ENCODE peak calls at places on chromosome 12, in six cellular contexts. G is SJSA1; R is left ventricle myocardium inferior; Q is CD8-positive, alpha-beta memory T cell; N is body of pancreas; B is psoas muscle. O is an unnamed sample.

GRCh38 chr12:67666605-67667004 is 18.1 kb downstream of the DYRK2 start:
- DNase-seq in G (no peak), R (no peak), Q (no peak), N (no peak), B (no peak), O (no peak)

GRCh38 chr12:86148612-86149011 is 107.6 kb downstream of the MGAT4C start:
- DNase-seq in G (no peak), R (no peak), Q (no peak), N (no peak), B (no peak), O (no peak)

GRCh38 chr12:103423061-103423473 is 72.7 kb downstream of the C12orf42 start:
- DNase-seq in G (no peak), R (no peak), Q (no peak), N (no peak), B (no peak), O (no peak)

GRCh38 chr12:100555722-100556121 is 17.8 kb upstream of the GAS2L3 start:
- DNase-seq in G (no peak), R (no peak), Q (no peak), N (no peak), B (no peak), O (no peak)

GRCh38 chr12:14514154-14514842 is 53.4 kb downstream of the PLBD1 start:
- DNase-seq in G (no peak), R (no peak), Q (no peak), N (peak; percentile 81), B (no peak), O (no peak)

GRCh38 chr12:118641249-118641648 is 264.9 kb downstream of the SUDS3 start:
- DNase-seq in G (no peak), R (no peak), Q (no peak), N (no peak), B (no peak), O (no peak)

GRCh38 chr12:227286-227915 is 13.4 kb upstream of the SLC6A12 start:
- DNase-seq in G (no peak), R (no peak), Q (no peak), N (no peak), B (no peak), O (no peak)

GRCh38 chr12:2185751-2186341 is 133.1 kb downstream of the CACNA1C start:
- DNase-seq in G (no peak), R (no peak), Q (no peak), N (no peak), B (no peak), O (no peak)

GRCh38 chr12:76346798-76347420 is 1.3 kb downstream of the BBS10 start:
- DNase-seq in G (no peak), R (no peak), Q (no peak), N (no peak), B (no peak), O (no peak)

GRCh38 chr12:124620606-124621295 is 53.3 kb upstream of the NCOR2 start:
- DNase-seq in G (no peak), R (no peak), Q (no peak), N (no peak), B (no peak), O (peak; percentile 88)

GRCh38 chr12:128994869-128995268 is 141.6 kb downstream of the GLT1D1 start:
- DNase-seq in G (no peak), R (no peak), Q (no peak), N (peak; percentile 28), B (no peak), O (no peak)

GRCh38 chr12:11875414-11875935 is 195.3 kb upstream of the BCL2L14 start:
- DNase-seq in G (no peak), R (no peak), Q (no peak), N (no peak), B (no peak), O (no peak)

GRCh38 chr12:10031771-10032175 is 1.3 kb downstream of the CLEC9A start:
- DNase-seq in G (peak; percentile 85), R (no peak), Q (no peak), N (no peak), B (no peak), O (no peak)

GRCh38 chr12:66393890-66394289 is 91.6 kb downstream of the HELB start:
- DNase-seq in G (no peak), R (no peak), Q (peak; percentile 59), N (no peak), B (no peak), O (no peak)

GRCh38 chr12:47753021-47754001 is 5.4 kb downstream of the RAPGEF3 start:
- DNase-seq in G (no peak), R (peak; percentile 88), Q (no peak), N (peak; percentile 85), B (peak; percentile 86), O (peak; percentile 94)

GRCh38 chr12:107359382-107359781 is 266.0 kb upstream of the CRY1 start:
- DNase-seq in G (peak; percentile 46), R (no peak), Q (no peak), N (no peak), B (no peak), O (no peak)

GRCh38 chr12:449203-449602 is 10.5 kb upstream of the B4GALNT3 start:
- DNase-seq in G (no peak), R (no peak), Q (no peak), N (no peak), B (no peak), O (no peak)

DNA sequence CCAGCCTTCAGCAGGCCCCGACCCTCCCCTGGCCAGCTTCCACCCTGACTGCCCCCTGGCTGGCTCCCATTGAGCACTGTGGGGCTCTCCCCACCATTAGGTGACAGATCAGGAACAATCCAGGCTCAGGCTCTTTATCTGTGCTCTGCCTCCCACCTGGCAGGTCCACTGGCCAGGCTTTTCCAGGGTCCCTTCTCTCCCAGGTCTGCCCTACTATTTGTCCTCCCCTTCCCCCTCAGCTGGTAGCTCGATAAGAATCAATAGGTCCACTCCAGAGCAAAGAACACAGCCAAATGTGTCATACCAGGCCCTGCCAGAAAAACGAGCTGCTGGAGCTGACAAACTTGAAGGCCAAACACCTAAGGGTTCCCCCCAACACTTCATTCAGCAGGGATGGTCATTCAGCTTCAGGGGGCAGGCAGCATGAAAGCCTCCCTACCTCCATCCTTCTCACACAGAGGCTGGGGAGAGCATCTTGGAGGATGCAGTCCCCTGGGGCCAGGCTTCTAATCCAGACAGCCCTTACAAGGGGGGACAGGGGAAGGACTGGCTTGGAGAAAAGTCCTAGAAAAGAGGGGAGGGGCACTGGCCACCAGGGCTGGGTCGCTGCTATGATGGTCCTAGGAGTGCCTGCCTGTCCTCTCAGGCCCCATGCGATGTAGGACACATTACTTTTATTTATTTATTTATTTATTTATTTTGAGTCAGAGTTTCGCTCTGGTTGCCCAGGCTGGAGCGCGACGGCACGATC is 1.9 kb upstream of the KRT18 start:
- DNase-seq in G (no peak), R (no peak), Q (no peak), N (peak; percentile 72), B (no peak), O (no peak)
- H3K4me1 ChIP-seq in G (peaks cover 23% of the 10 kb centered on the region), R (peaks cover 18% of the 10 kb centered on the region), Q (peaks cover 7% of the 10 kb centered on the region), N (peaks cover 71% of the 10 kb centered on the region), B (no peaks in the 10 kb centered on the region), O (no peaks in the 10 kb centered on the region)

DNA sequence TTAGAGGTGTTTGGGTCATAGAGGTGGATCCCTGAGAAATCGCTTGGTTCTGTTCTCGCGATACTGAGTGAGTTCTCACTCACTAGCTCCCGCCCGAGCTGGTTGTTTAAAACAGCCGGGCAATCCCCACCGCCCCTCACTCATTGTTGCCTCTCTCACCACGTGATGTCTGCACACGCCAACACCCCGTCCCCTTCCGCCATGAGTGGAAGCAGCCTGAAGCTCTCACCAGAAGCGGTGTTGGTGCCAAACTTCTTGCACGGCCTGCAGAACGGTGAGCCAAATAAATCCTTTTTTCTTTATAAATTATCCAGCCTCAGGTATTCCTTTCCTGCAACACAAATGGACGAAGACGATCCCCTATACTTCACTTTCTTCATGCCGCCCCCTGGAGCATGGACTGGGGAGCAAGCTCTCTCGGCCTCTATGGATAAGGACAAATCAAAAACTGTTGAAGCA is 45.4 kb upstream of the CCND2 start:
- DNase-seq in G (no peak), R (no peak), Q (no peak), N (no peak), B (no peak), O (no peak)
- H3K4me3 ChIP-seq in G (no peak overlapping the region), R (no peak overlapping the region), Q (no peak overlapping the region), N (no peak overlapping the region), B (no peak overlapping the region), O (no peak overlapping the region)

DNA sequence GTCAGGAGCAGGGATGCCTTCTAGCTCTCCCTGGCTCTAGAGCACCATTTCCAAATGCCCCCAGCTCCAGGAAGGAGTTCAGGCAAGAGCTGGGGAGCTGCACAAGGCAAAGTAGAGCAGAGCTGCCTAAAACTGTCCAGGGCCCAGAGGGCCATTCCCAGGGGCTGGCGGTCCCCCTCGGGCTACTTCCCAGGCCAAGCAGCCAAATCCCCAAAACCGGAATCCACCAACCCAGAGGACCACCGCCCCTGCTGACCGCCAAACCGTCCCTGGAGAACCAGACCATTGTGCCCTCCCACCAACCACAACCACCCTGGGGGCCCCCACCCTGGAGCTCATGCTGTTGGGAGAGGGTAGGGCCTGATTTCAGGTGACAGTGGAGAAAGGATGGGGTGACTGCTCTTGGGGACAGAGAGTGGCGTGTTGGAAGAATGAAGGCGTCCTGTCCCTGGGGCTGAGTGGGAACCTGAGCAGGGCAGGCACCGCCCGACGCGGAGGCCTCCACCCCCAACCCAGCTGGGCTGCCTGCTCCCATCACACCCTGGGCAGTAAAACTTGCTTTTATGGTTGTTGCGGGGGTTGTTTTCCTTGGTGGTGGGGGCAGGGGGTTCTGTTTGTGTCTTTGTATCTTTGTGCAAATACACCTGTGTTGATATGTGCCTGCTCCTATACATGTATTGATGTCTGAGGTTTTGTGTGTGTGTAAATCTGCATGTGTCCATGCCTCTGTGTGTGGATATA is 24.0 kb upstream of the KRT78 start:
- DNase-seq in G (no peak), R (no peak), Q (no peak), N (no peak), B (no peak), O (no peak)
- H3K4me1 ChIP-seq in G (peaks cover 58% of the 10 kb centered on the region), R (peaks cover 40% of the 10 kb centered on the region), Q (peaks cover 21% of the 10 kb centered on the region), N (peaks cover 17% of the 10 kb centered on the region), B (no peaks in the 10 kb centered on the region), O (no peaks in the 10 kb centered on the region)

DNA sequence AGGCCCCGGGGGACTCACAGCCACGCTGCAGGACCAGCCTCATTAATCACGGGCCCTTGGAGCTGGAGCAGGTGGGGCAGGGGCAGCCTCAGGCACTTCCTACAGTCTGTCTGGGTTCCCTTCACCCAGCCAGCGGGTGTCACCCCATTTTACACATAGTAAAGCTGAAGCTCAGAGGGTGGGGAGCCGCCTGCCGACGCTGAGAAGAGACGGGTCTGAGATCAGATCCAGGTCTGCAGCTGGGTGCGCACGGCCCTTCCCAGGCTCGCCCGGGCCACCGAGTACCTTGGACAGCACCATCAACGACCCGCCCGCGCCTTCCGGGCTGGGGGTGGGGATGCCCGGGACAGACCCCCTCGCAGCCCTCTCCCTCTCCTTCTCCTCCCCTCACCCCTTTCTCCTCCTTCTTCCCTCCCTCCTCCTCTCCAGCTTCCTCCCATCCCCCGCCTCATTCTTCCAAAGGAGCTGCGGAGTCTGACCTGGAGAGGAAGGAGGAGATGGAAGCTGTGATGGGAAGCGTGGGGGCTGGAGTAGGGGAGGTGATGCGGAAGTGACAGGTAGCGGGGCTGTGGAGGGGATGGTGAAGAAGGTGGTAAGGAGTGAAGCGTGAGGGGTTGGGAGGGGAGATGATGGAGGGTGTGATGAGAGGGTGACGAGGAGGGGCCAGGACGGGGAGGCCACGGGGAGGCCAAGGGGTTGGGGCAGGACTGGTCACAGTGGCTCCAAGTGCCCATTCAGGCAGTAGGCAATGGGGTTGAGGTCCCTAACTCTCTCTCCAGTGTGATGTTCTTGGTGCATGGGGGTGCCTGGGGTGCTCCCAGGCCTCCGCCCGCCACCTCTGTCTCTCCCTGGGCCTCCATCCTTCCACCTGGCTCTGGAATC is 8.8 kb downstream of the DTX1 start:
- DNase-seq in G (no peak), R (no peak), Q (no peak), N (peak; percentile 31), B (no peak), O (no peak)
- H3K4me3 ChIP-seq in G (no peak overlapping the region), R (no peak overlapping the region), Q (no peak overlapping the region), N (no peak overlapping the region), B (no peak overlapping the region), O (no peak overlapping the region)

O was measured in aorta.